ENCODE peak calls at places on chromosome 20, in seven cellular contexts. N is RWPE1; J is activated CD8-positive, alpha-beta memory T cell treated with anti-CD3 and anti-CD28 coated beads for 4 hours; K is PC-3; G is activated CD4-positive, alpha-beta T cell treated with anti-CD3 and anti-CD28 coated beads, Interleukin-2, amount 50 U/mL, for 4 hours; W is activated naive CD8-positive, alpha-beta T cell treated with anti-CD3 and anti-CD28 coated beads for 36 hours; P is spleen. C is an unnamed sample.

GRCh38 chr20:18738055-18738454 is 75.5 kb upstream of the SCP2D1 start:
- DNase-seq in N (peak), G (no peak), P (no peak), W (no peak), J (no peak), K (no peak), C (no peak)

GRCh38 chr20:3889489-3890409 is 562 bp downstream of the PANK2 start:
- DNase-seq in N (peak), W (peak), P (peak), J (no peak), K (peak), G (no peak), C (peak)

GRCh38 chr20:1390552-1391403 is 2.1 kb downstream of the FKBP1A start:
- DNase-seq in P (no peak), J (no peak), K (no peak), G (no peak), W (no peak), N (no peak), C (peak)

GRCh38 chr20:35903843-35904242 is 50.5 kb downstream of the SCAND1 start:
- DNase-seq in N (no peak), J (no peak), W (no peak), P (no peak), G (no peak), K (no peak), C (no peak)

GRCh38 chr20:35907017-35907685 is 47.2 kb downstream of the SCAND1 start:
- DNase-seq in K (no peak), N (no peak), G (no peak), W (no peak), P (no peak), J (no peak), C (peak)

GRCh38 chr20:45410887-45411286 is 2.8 kb downstream of the DBNDD2 start:
- DNase-seq in W (no peak), N (no peak), J (no peak), G (no peak), P (no peak), K (peak), C (no peak)

GRCh38 chr20:54477134-54477533 is 1.7 kb downstream of the DOK5 start:
- DNase-seq in W (no peak), N (no peak), G (no peak), J (no peak), P (no peak), K (no peak), C (no peak)

GRCh38 chr20:36861875-36862801 is 13.8 kb upstream of the TLDC2 start:
- DNase-seq in P (peak), W (no peak), N (peak), G (no peak), J (no peak), K (peak), C (peak)

GRCh38 chr20:48776306-48776705 is 51.5 kb downstream of the PREX1 start:
- DNase-seq in W (no peak), N (no peak), J (no peak), P (peak), G (no peak), K (no peak), C (no peak)

GRCh38 chr20:32570401-32571190 is 14.5 kb downstream of the NOL4L start:
- DNase-seq in J (no peak), W (no peak), N (no peak), K (no peak), P (no peak), G (no peak), C (no peak)

GRCh38 chr20:35257175-35257909 is 20.6 kb downstream of the MMP24OS start:
- DNase-seq in J (no peak), G (no peak), P (no peak), W (no peak), N (no peak), K (peak), C (no peak)

GRCh38 chr20:38892091-38892981 is 33.9 kb upstream of the FAM83D start:
- DNase-seq in N (no peak), G (no peak), K (no peak), P (peak), J (no peak), W (no peak), C (no peak)

GRCh38 chr20:31840906-31841816 is 4.2 kb downstream of the FOXS1 start:
- DNase-seq in P (no peak), J (no peak), N (no peak), G (no peak), W (no peak), K (no peak), C (no peak)

GRCh38 chr20:59469266-59470252 is 134.8 kb upstream of the PHACTR3 start:
- DNase-seq in G (no peak), J (no peak), N (no peak), P (peak), W (no peak), K (no peak), C (no peak)

GRCh38 chr20:36084897-36085617 is 69.5 kb upstream of the EPB41L1 start:
- DNase-seq in W (no peak), P (no peak), N (peak), J (no peak), G (no peak), K (peak), C (no peak)

GRCh38 chr20:59458645-59459044 is 145.7 kb upstream of the PHACTR3 start:
- DNase-seq in W (no peak), K (no peak), G (no peak), P (peak), N (no peak), J (no peak), C (no peak)